ENCODE peak calls at places on chromosomes 7 and 10, in four cellular contexts. T is HepG2, K is WTC11, A is K562. F is an unnamed sample.

GRCh38 chr7:80637453-80637852 is 989 bp upstream of the CD36 start:
- DNase-seq in T (no peak), K (no peak), A (no peak), F (no peak)

GRCh38 chr7:151376218-151376902 is 33.5 kb downstream of the WDR86 start:
- DNase-seq in T (no peak), K (no peak), A (no peak), F (no peak)

GRCh38 chr10:127117125-127117524 is 79.3 kb downstream of the INSYN2A start:
- DNase-seq in T (peak), K (peak), A (peak), F (no peak)

GRCh38 chr10:97499561-97500296 is 1.0 kb downstream of the UBTD1 start:
- DNase-seq in T (no peak), K (no peak), A (peak), F (no peak)

GRCh38 chr7:6402041-6402440 is 45.7 kb downstream of the DAGLB start:
- DNase-seq in T (no peak), K (no peak), A (no peak), F (no peak)

GRCh38 chr7:77877800-77878199 is 79.2 kb downstream of the PHTF2 start:
- DNase-seq in T (no peak), K (no peak), A (no peak), F (no peak)

GRCh38 chr7:80450621-80451308 is 61.1 kb downstream of the GNAT3 start:
- DNase-seq in T (peak), K (no peak), A (no peak), F (no peak)

GRCh38 chr7:76060842-76061241 is 12.9 kb downstream of the MDH2 start:
- DNase-seq in T (no peak), K (no peak), A (no peak), F (no peak)

GRCh38 chr7:151440799-151441443 is 980 bp upstream of the CRYGN start:
- DNase-seq in T (no peak), K (no peak), A (no peak), F (no peak)

GRCh38 chr7:101308245-101309085 is 13.1 kb downstream of the IFT22 start:
- DNase-seq in T (peak), K (peak), A (peak), F (no peak)

GRCh38 chr10:5159126-5159525 is 25.8 kb downstream of the AKR1C8 start:
- DNase-seq in T (no peak), K (no peak), A (no peak), F (no peak)

GRCh38 chr7:101618207-101618839 is 10.8 kb downstream of the MYL10 start:
- DNase-seq in T (no peak), K (no peak), A (no peak), F (no peak)

GRCh38 chr10:58775960-58776574 is 263.4 kb downstream of the BICC1 start:
- DNase-seq in T (no peak), K (no peak), A (no peak), F (no peak)

GRCh38 chr10:88849224-88849623 is 2.4 kb downstream of the ANKRD22 start:
- DNase-seq in T (no peak), K (no peak), A (no peak), F (no peak)

GRCh38 chr7:135189961-135190360 is 19.5 kb upstream of the CYREN start:
- DNase-seq in T (no peak), K (no peak), A (no peak), F (no peak)

GRCh38 chr10:154348-154747 is 19.1 kb downstream of the ZMYND11 start:
- DNase-seq in T (no peak), K (no peak), A (no peak), F (no peak)

GRCh38 chr7:133770863-133771492 is 356.2 kb upstream of the LRGUK start:
- DNase-seq in T (peak), K (no peak), A (no peak), F (no peak)

GRCh38 chr7:92925876-92926696 is 89.7 kb upstream of the CDK6 start:
- DNase-seq in T (peak), K (peak), A (peak), F (no peak)

GRCh38 chr10:18140957-18141888 is 999 bp downstream of the CACNB2 start:
- DNase-seq in T (no peak), K (peak), A (no peak), F (no peak)

GRCh38 chr7:56218510-56218909 is 102.3 kb upstream of the NUPR2 start:
- DNase-seq in T (no peak), K (no peak), A (no peak), F (no peak)

GRCh38 chr10:25080880-25081581 is 64.6 kb downstream of the THNSL1 start:
- DNase-seq in T (peak), K (peak), A (peak), F (peak)

GRCh38 chr10:60114765-60115586 is 208.6 kb upstream of the CCDC6 start:
- DNase-seq in T (peak), K (no peak), A (peak), F (no peak)

GRCh38 chr10:78212786-78213175 is 179.1 kb downstream of the RPS24 start:
- DNase-seq in T (no peak), K (no peak), A (no peak), F (no peak)

GRCh38 chr10:127612-128432 is 7.4 kb upstream of the ZMYND11 start:
- DNase-seq in T (no peak), K (no peak), A (no peak), F (peak)

GRCh38 chr10:131673396-131673795 is 227.4 kb upstream of the PPP2R2D start:
- DNase-seq in T (no peak), K (no peak), A (no peak), F (no peak)

GRCh38 chr10:69056129-69056528 is 31.8 kb upstream of the SRGN start:
- DNase-seq in T (no peak), K (no peak), A (peak), F (no peak)

GRCh38 chr10:48716393-48716792 is 31.7 kb downstream of the WDFY4 start:
- DNase-seq in T (no peak), K (no peak), A (no peak), F (no peak)

GRCh38 chr7:1313591-1313990 is 80.9 kb downstream of the UNCX start:
- DNase-seq in T (no peak), K (no peak), A (no peak), F (no peak)

GRCh38 chr7:46603296-46603701 is 682.2 kb upstream of the IGFBP3 start:
- DNase-seq in T (no peak), K (no peak), A (no peak), F (no peak)

GRCh38 chr10:121710207-121710606 is 112.0 kb upstream of the FGFR2 start:
- DNase-seq in T (no peak), K (no peak), A (no peak), F (no peak)

GRCh38 chr7:101542527-101543241 is 86.4 kb downstream of the MYL10 start:
- DNase-seq in T (peak), K (peak), A (peak), F (peak)

GRCh38 chr7:33895025-33895804 is 10.1 kb upstream of the BMPER start:
- DNase-seq in T (peak), K (peak), A (peak), F (no peak)

GRCh38 chr7:153381275-153382119 is 621.9 kb downstream of the ACTR3B start:
- DNase-seq in T (peak), K (peak), A (peak), F (no peak)

GRCh38 chr10:88045116-88045515 is 181.7 kb downstream of the PTEN start:
- DNase-seq in T (no peak), K (no peak), A (no peak), F (no peak)

GRCh38 chr10:101485681-101486554 is 102.1 kb downstream of the POLL start:
- DNase-seq in T (no peak), K (no peak), A (no peak), F (no peak)

GRCh38 chr7:38273286-38273995 is at the start of gene TARP:
- DNase-seq in T (no peak), K (no peak), A (no peak), F (no peak)

GRCh38 chr7:38274927-38275326 is 1.5 kb upstream of the TARP start:
- DNase-seq in T (no peak), K (no peak), A (no peak), F (no peak)

GRCh38 chr7:38280000-38280399 is 6.6 kb upstream of the TARP start:
- DNase-seq in T (no peak), K (no peak), A (no peak), F (no peak)

GRCh38 chr7:38276096-38276857 is 2.8 kb upstream of the TARP start:
- DNase-seq in T (no peak), K (no peak), A (no peak), F (no peak)

DNA sequence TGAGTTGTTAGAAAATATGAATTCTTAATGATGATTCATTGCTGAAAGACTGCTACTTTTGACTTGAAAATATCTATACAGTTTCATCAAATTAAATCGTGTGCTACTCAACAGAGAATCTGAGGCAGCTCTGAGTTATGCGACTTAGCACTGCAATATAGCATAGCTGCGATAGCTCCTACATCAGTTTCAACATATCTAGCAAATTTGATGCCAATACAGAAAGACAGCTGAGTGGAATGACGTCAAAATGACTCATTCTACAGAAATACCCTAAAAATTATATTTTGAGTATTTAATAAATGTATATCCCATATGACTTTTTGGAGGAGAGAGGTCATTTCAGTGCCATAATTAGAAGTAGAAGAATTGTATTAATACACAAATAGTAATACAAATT is 1.1 kb upstream of the TARP start:
- DNase-seq in T (no peak), K (no peak), A (no peak), F (no peak)
- TF ChIP-seq CBFB in T (no peak), K (no peak), A (no peak), F (no peak)

GRCh38 chr10:43202224-43202656 is 64.0 kb downstream of the CSGALNACT2 start:
- DNase-seq in T (no peak), K (peak), A (peak), F (no peak)

GRCh38 chr10:43201545-43202131 is 63.4 kb downstream of the CSGALNACT2 start:
- DNase-seq in T (no peak), K (no peak), A (no peak), F (no peak)

GRCh38 chr10:43204394-43204942 is 62.4 kb downstream of the RASGEF1A start:
- DNase-seq in T (no peak), K (no peak), A (no peak), F (no peak)

GRCh38 chr10:43203491-43204393 is 63.1 kb downstream of the RASGEF1A start:
- DNase-seq in T (no peak), K (peak), A (peak), F (no peak)

DNA sequence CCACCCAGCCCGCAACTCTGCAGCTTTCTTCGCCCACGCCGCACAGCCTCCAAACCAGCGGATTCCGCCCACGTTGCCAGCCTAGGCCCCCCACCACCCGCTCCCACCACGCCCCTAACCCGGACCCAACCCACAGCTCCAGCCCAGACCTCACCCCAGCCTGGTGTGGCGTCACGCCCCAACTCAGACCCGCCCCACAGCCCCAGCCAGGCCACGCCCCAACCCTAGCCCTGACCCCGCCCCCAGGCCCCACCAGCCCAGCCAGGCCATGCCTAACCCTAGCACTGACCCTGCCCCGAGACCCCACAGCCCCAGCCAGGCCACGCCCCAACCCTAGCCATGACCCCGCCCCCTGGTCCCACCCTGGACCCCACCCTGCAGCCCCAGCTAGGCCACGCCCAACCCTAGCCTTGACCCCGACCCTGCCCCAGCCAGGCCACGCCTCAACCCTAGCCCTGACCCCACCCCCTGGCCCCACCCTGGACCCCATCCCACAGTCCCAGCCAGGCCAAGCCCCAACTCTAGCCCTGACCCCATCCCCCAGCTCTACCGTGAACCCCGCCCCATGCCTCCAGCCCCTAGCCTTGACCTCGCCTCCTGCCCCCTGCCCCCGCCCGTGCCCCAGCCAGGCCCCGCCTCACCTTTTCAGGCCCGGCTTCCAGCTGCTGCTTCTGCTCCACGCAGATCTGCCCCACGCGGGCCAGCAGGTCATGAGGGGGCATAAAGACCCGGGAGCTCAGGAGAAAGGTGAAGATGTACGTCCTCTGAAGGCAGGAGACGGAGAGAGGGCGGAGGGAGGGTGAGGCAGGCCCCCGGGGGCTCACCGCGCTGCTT is 64.0 kb downstream of the RASGEF1A start:
- DNase-seq in T (no peak), K (peak), A (peak), F (no peak)
- TF ChIP-seq CBFB in T (no peak), K (no peak), A (no peak), F (no peak)

GRCh38 chr10:22054946-22055345 is 51.4 kb upstream of the DNAJC1 start:
- DNase-seq in T (no peak), K (no peak), A (no peak), F (no peak)
- TF ChIP-seq CBFB in T (no peak), K (no peak), A (no peak), F (no peak)

DNA sequence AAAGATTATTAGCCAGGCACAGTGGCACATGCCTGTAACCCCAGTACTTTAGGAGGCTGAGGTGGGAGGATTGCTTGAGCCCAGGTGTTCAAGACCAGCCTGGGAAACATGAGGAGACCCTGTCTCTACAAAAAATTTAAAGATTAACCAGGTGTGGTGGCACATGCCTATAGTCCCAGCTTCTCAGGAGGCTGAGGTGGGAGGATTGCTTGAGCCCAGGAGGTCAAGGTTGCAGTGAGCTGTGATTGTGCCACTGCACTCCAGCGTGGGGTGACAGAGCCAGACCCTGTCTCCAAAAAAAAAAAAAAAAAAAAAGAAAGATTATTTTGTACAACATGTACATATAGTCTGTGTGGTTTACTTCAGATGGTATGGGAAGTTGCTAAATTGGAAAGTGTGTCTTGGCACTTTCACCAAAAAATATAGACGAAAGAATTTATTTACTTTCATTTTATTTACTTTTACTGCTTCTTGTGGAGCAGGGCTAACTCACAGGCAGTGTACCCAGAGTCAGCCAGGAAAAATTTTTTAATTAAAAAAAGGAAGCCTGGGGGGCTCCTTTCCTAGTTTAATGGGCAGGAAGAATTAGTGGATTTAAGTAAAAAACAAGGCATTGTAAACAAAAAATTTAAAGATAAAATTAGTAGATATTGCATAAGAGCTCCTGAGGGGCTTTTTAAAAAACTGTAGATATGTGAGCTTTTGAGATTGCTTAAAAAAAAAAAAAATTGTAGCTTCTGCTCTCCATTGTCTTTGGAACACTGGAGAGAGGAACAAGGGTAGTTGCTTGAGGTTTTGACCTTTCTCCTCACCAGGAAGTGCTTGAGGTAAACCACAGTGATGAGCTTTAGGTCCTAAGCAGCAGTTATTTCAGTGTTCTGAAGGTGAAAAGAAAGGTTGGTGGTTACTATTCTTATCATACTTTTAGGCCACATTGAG is 44.6 kb upstream of the VDAC2 start:
- DNase-seq in T (no peak), K (no peak), A (no peak), F (peak)
- TF ChIP-seq CBFB in T (no peak), K (no peak), A (no peak), F (peak)